ENCODE peak calls at places on chromosomes 6 and 20, in seven cellular contexts. Q, V, P, X, E, B and A are unnamed samples.

GRCh38 chr20:45783656-45784294 is 7.9 kb downstream of the WFDC3 start:
- DNase-seq in X (peak), P (no peak), B (no peak), Q (no peak), E (peak), V (no peak), A (no peak)

GRCh38 chr6:8025191-8025590 is 39.0 kb downstream of the BLOC1S5 start:
- DNase-seq in E (no peak), X (no peak), B (no peak), P (no peak), Q (no peak), V (no peak), A (no peak)

GRCh38 chr6:81171991-81172740 is 580.3 kb downstream of the TENT5A start:
- DNase-seq in P (no peak), V (no peak), Q (no peak), X (no peak), B (no peak), E (peak), A (peak)

GRCh38 chr6:134373282-134373922 is 55.5 kb upstream of the SGK1 start:
- DNase-seq in B (peak), E (peak), V (no peak), X (no peak), P (no peak), Q (peak), A (peak)

GRCh38 chr6:104431096-104431495 is 428.6 kb downstream of the HACE1 start:
- DNase-seq in Q (peak), V (no peak), X (no peak), E (no peak), B (no peak), P (no peak), A (no peak)

GRCh38 chr6:163226836-163227485 is 187.6 kb upstream of the QKI start:
- DNase-seq in E (peak), Q (no peak), B (no peak), P (no peak), X (no peak), V (no peak), A (no peak)

GRCh38 chr6:10742251-10742650 is 5.4 kb upstream of the TMEM14B start:
- DNase-seq in X (no peak), B (no peak), E (no peak), P (no peak), Q (no peak), V (no peak), A (no peak)

GRCh38 chr20:22386300-22386623 is 198.1 kb downstream of the FOXA2 start:
- DNase-seq in B (no peak), V (no peak), E (no peak), X (no peak), Q (no peak), P (no peak), A (no peak)

GRCh38 chr6:46103437-46103836 is 26.4 kb upstream of the ENPP4 start:
- DNase-seq in P (no peak), X (no peak), B (no peak), Q (no peak), E (no peak), V (no peak), A (no peak)

GRCh38 chr6:135192256-135193174 is 11.4 kb downstream of the MYB start:
- DNase-seq in B (no peak), V (no peak), X (no peak), Q (no peak), P (no peak), E (no peak), A (no peak)

GRCh38 chr6:52164319-52165094 is 21.7 kb upstream of the IL17A start:
- DNase-seq in X (no peak), Q (peak), P (no peak), B (no peak), E (no peak), V (no peak), A (no peak)

GRCh38 chr6:70763754-70764153 is 96.1 kb downstream of the SMAP1 start:
- DNase-seq in E (no peak), X (no peak), V (no peak), Q (no peak), P (no peak), B (no peak), A (peak)

GRCh38 chr6:117440558-117441525 is 15.1 kb upstream of the ROS1 start:
- DNase-seq in V (no peak), E (peak), P (no peak), B (peak), Q (no peak), X (no peak), A (peak)

GRCh38 chr6:108673602-108674001 is 112.9 kb downstream of the FOXO3 start:
- DNase-seq in V (no peak), P (no peak), Q (no peak), E (no peak), X (no peak), B (no peak), A (no peak)

DNA sequence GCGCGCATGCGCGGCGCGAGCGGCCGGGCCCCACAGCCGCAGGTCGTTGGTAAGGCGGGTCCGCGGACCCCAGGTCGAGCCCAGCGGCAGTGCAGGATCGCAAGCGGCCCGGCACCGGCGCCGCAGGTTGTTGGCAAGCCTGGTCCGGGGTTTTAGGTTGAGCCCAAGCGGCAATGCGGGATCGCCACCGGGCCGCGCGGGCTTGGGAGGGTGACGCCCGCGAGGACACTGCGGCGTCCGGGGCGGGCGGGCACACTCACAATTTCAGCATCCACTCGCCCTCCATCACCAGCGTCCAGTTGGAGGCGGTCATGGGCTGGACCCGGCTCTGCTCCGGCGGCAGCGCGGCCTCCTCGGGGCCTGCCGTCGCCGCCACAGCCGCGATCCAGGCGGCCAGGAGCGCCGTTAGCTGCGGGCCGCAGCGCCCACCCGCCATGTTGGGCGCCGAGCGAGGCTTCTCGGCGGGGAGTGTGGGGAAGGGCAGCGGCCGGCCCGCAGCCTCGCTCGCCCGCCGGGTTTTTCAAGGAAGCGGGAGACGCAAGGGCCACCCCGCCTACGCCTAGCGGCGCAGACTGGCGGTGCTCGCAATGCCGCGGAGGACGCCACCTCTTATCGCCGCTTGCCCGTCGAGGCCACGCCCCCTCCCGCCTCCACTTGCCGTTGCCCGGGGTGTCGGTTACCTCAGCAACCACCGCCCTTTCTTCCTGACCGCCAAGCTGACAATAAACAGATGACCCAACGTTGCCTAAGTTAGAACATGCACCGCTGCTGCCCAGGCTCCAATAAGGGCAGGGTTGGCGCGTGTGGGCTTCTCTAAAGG is at the start of gene TMX4:
- DNase-seq in B (peak), P (peak), X (peak), Q (peak), V (peak), E (peak), A (peak)
- TF ChIP-seq CTCF in B (peak), P (peak), X (peak), Q (no peak), V (peak), E (peak), A (peak)

GRCh38 chr20:7161690-7162089 is 394.2 kb downstream of the BMP2 start:
- DNase-seq in B (no peak), Q (no peak), V (no peak), P (peak), X (no peak), E (peak), A (no peak)
- TF ChIP-seq CTCF in B (peak), Q (no peak), V (peak), P (peak), X (peak), E (peak), A (no peak)

GRCh38 chr20:50506270-50506579 is 4.0 kb upstream of the PTPN1 start:
- DNase-seq in B (no peak), Q (no peak), P (no peak), X (no peak), V (no peak), E (no peak), A (no peak)
- TF ChIP-seq CTCF in B (no peak), Q (no peak), P (no peak), X (no peak), V (no peak), E (no peak), A (peak)

DNA sequence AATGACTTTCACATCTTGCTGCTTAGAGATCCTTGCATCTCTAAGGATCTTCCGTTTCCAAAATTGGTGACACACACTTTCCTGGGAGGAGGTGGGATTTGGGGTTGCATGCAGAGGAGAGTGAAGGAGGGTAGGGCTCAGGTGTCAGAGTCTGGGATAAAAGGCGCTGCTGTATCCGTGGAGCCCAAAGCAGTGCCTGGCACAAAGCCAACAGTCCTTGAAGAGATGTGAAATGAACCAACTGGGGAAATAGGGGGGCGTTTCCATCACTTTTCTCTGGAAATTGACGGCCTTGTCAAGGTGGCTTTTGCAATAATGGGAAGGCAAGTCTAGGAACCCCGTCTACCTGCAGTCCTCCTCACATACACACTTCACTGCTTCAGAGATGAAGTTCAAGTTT is 59.5 kb upstream of the NELFCD start:
- DNase-seq in P (no peak), B (no peak), Q (no peak), V (no peak), X (no peak), E (no peak), A (no peak)
- TF ChIP-seq CTCF in P (no peak), B (no peak), Q (no peak), V (no peak), X (no peak), E (no peak), A (no peak)